ENCODE peak calls at places on chromosome 4, in six cellular contexts. F, R, V, H, G and J are unnamed samples.

GRCh38 chr4:21470531-21470930 is 478.0 kb downstream of the KCNIP4 start:
- DNase-seq in F (no peak), R (no peak), V (no peak), H (no peak), G (peak), J (no peak)

GRCh38 chr4:138639018-138639876 is 376.3 kb upstream of the NOCT start:
- DNase-seq in F (no peak), R (no peak), V (no peak), H (no peak), G (peak), J (no peak)

GRCh38 chr4:54588404-54588803 is 69.4 kb upstream of the KIT start:
- DNase-seq in F (no peak), R (no peak), V (no peak), H (no peak), G (no peak), J (no peak)

GRCh38 chr4:187668683-187669082 is 326.9 kb upstream of the ZFP42 start:
- DNase-seq in F (no peak), R (no peak), V (no peak), H (no peak), G (peak), J (no peak)

GRCh38 chr4:155353923-155354540 is 22.7 kb downstream of the MAP9 start:
- DNase-seq in F (peak), R (peak), V (no peak), H (peak), G (peak), J (no peak)

GRCh38 chr4:172982151-172982590 is 186.4 kb upstream of the GALNT7 start:
- DNase-seq in F (peak), R (no peak), V (no peak), H (no peak), G (peak), J (peak)

GRCh38 chr4:72255269-72255668 is 223.5 kb downstream of the NPFFR2 start:
- DNase-seq in F (no peak), R (no peak), V (no peak), H (no peak), G (no peak), J (no peak)

GRCh38 chr4:56271121-56271520 is 116.2 kb downstream of the AASDH start:
- DNase-seq in F (no peak), R (no peak), V (no peak), H (no peak), G (peak), J (no peak)

GRCh38 chr4:3451956-3452355 is 10.2 kb downstream of the HGFAC start:
- DNase-seq in F (no peak), R (no peak), V (no peak), H (no peak), G (no peak), J (no peak)

GRCh38 chr4:1792832-1793495 is at the start of gene FGFR3:
- DNase-seq in F (no peak), R (no peak), V (no peak), H (peak), G (no peak), J (no peak)

GRCh38 chr4:176277162-176277904 is 8.3 kb upstream of the ASB5 start:
- DNase-seq in F (peak), R (no peak), V (no peak), H (peak), G (peak), J (no peak)